ENCODE peak calls at places on chromosomes 1 and 21, in six cellular contexts. L is NCI-H2029 treated with DMSO at 0.1 percent for 48 hours; X is thoracic aorta; R is stimulated activated CD8-positive, alpha-beta memory T cell treated with anti-CD3 and anti-CD28 coated beads, Interleukin-4, amount 100 ng/mL, for 1 hour; E is T-helper 2 cell; F is hippocampal formation. T is an unnamed sample.

GRCh38 chr1:5915587-5916571 is 76.3 kb downstream of the NPHP4 start:
- DNase-seq in L (peak; percentile 6), X (no peak), R (no peak), E (no peak), F (peak; percentile 72), T (no peak)

GRCh38 chr1:244316407-244316806 is 135.3 kb downstream of the ADSS2 start:
- DNase-seq in L (no peak), X (no peak), R (no peak), E (no peak), F (no peak), T (no peak)

GRCh38 chr1:16464917-16465625 is 24.5 kb downstream of the NECAP2 start:
- DNase-seq in L (no peak), X (no peak), R (no peak), E (no peak), F (no peak), T (no peak)

GRCh38 chr1:116982319-116983004 is 19.1 kb upstream of the CD101 start:
- DNase-seq in L (no peak), X (no peak), R (no peak), E (no peak), F (no peak), T (no peak)

GRCh38 chr1:86155061-86155806 is 1.3 kb downstream of the COL24A1 start:
- DNase-seq in L (no peak), X (no peak), R (no peak), E (no peak), F (no peak), T (no peak)

GRCh38 chr1:42767510-42767924 is 468 bp downstream of the C1orf50 start:
- DNase-seq in L (no peak), X (no peak), R (no peak), E (no peak), F (no peak), T (no peak)

GRCh38 chr1:151593651-151594625 is 17.9 kb upstream of the SNX27 start:
- DNase-seq in L (peak; percentile 25), X (no peak), R (peak; percentile 77), E (peak; percentile 76), F (peak; percentile 16), T (no peak)

GRCh38 chr1:32028746-32029145 is 15.1 kb downstream of the KHDRBS1 start:
- DNase-seq in L (peak; percentile 13), X (no peak), R (no peak), E (no peak), F (no peak), T (no peak)

GRCh38 chr1:156308078-156308477 is 9.0 kb upstream of the VHLL start:
- DNase-seq in L (no peak), X (no peak), R (no peak), E (no peak), F (no peak), T (no peak)

GRCh38 chr1:70714149-70714548 is 303.1 kb downstream of the CTH start:
- DNase-seq in L (no peak), X (no peak), R (no peak), E (no peak), F (no peak), T (no peak)

GRCh38 chr21:42424848-42425602 is 21.3 kb downstream of the UBASH3A start:
- DNase-seq in L (no peak), X (no peak), R (peak; percentile 65), E (no peak), F (no peak), T (no peak)

GRCh38 chr1:44108241-44108640 is 10.4 kb upstream of the KLF17 start:
- DNase-seq in L (no peak), X (no peak), R (no peak), E (no peak), F (no peak), T (no peak)

GRCh38 chr1:203512830-203513578 is 19.1 kb downstream of the OPTC start:
- DNase-seq in L (no peak), X (peak; percentile 41), R (no peak), E (no peak), F (no peak), T (peak; percentile 47)

GRCh38 chr1:95093296-95093695 is 20.5 kb upstream of the ALG14 start:
- DNase-seq in L (no peak), X (no peak), R (no peak), E (no peak), F (no peak), T (no peak)

GRCh38 chr1:209241481-209241880 is 342.0 kb upstream of the CAMK1G start:
- DNase-seq in L (no peak), X (no peak), R (no peak), E (no peak), F (no peak), T (no peak)

GRCh38 chr21:36654341-36654740 is 44.6 kb upstream of the SIM2 start:
- DNase-seq in L (no peak), X (no peak), R (no peak), E (no peak), F (peak; percentile 83), T (peak; percentile 75)

GRCh38 chr1:230749150-230749549 is 2.0 kb downstream of the CAPN9 start:
- DNase-seq in L (no peak), X (no peak), R (no peak), E (no peak), F (no peak), T (no peak)

GRCh38 chr1:158286966-158287365 is 2.8 kb upstream of the CD1C start:
- DNase-seq in L (no peak), X (no peak), R (no peak), E (no peak), F (no peak), T (no peak)

GRCh38 chr21:25578070-25578961 is 29.0 kb downstream of the MRPL39 start:
- DNase-seq in L (no peak), X (no peak), R (no peak), E (peak; percentile 49), F (no peak), T (no peak)

T was measured in C1 segment of cervical spinal cord.